ENCODE peak calls at places on chromosomes 7 and 10, in five cellular contexts. W is nucleus accumbens, A is AG20443, S is HEK293T, U is aorta. T is an unnamed sample.

GRCh38 chr10:15792777-15793176 is 67.5 kb downstream of the MINDY3 start:
- DNase-seq in W (no peak), A (no peak), S (no peak), U (no peak), T (no peak)

GRCh38 chr7:149006345-149006725 is 22.0 kb downstream of the PDIA4 start:
- DNase-seq in W (no peak), A (no peak), S (no peak), U (peak), T (no peak)

GRCh38 chr10:127738512-127739424 is 1.8 kb downstream of the FOXI2 start:
- DNase-seq in W (no peak), A (no peak), S (no peak), U (no peak), T (no peak)

GRCh38 chr7:20306499-20306946 is 24.2 kb upstream of the ITGB8 start:
- DNase-seq in W (no peak), A (no peak), S (no peak), U (no peak), T (no peak)

GRCh38 chr7:122055072-122055471 is 89.0 kb downstream of the AASS start:
- DNase-seq in W (no peak), A (no peak), S (no peak), U (no peak), T (no peak)

GRCh38 chr10:95289003-95289920 is 1.5 kb downstream of the PDLIM1 start:
- DNase-seq in W (no peak), A (peak), S (peak), U (no peak), T (no peak)

GRCh38 chr7:12584940-12585339 is 14.4 kb downstream of the SCIN start:
- DNase-seq in W (no peak), A (peak), S (no peak), U (no peak), T (no peak)

GRCh38 chr7:24727165-24728120 is 29.8 kb downstream of the GSDME start:
- DNase-seq in W (no peak), A (peak), S (no peak), U (no peak), T (no peak)

GRCh38 chr10:71635251-71635866 is 84.2 kb downstream of the C10orf105 start:
- DNase-seq in W (no peak), A (no peak), S (no peak), U (no peak), T (no peak)

GRCh38 chr7:5420108-5420840 is 3.4 kb downstream of the TNRC18 start:
- DNase-seq in W (peak), A (no peak), S (no peak), U (peak), T (no peak)

GRCh38 chr7:123749537-123749857 is 694 bp upstream of the WASL start:
- DNase-seq in W (no peak), A (no peak), S (no peak), U (no peak), T (no peak)

GRCh38 chr10:99346247-99346646 is 17.1 kb downstream of the CNNM1 start:
- DNase-seq in W (no peak), A (peak), S (no peak), U (no peak), T (no peak)

GRCh38 chr7:155237730-155238129 is 59.9 kb upstream of the INSIG1 start:
- DNase-seq in W (no peak), A (no peak), S (no peak), U (peak), T (no peak)

GRCh38 chr10:11345224-11346054 is 266.0 kb downstream of the USP6NL start:
- DNase-seq in W (no peak), A (no peak), S (no peak), U (no peak), T (no peak)

GRCh38 chr10:125679436-125679835 is 3.5 kb downstream of the TEX36 start:
- DNase-seq in W (no peak), A (no peak), S (peak), U (no peak), T (no peak)

GRCh38 chr7:99881370-99881769 is 4.5 kb upstream of the OR2AE1 start:
- DNase-seq in W (no peak), A (no peak), S (no peak), U (no peak), T (no peak)

GRCh38 chr10:75233444-75234016 is 2.2 kb downstream of the COMTD1 start:
- DNase-seq in W (no peak), A (no peak), S (no peak), U (no peak), T (no peak)

GRCh38 chr10:83432296-83433045 is 706.8 kb upstream of the GHITM start:
- DNase-seq in W (no peak), A (no peak), S (no peak), U (no peak), T (no peak)

GRCh38 chr7:301291-302053 is 11.5 kb downstream of the FOXL3 start:
- DNase-seq in W (no peak), A (no peak), S (no peak), U (peak), T (no peak)

GRCh38 chr10:20879136-20879535 is 18.0 kb downstream of the NEBL start:
- DNase-seq in W (no peak), A (no peak), S (no peak), U (no peak), T (no peak)

GRCh38 chr10:29688230-29688634 is 53.5 kb upstream of the SVIL start:
- DNase-seq in W (no peak), A (no peak), S (no peak), U (no peak), T (peak)

GRCh38 chr10:4346257-4346656 is 479.8 kb upstream of the AKR1E2 start:
- DNase-seq in W (no peak), A (no peak), S (no peak), U (no peak), T (no peak)

GRCh38 chr7:123571684-123572083 is 14.1 kb upstream of the NDUFA5 start:
- DNase-seq in W (no peak), A (no peak), S (no peak), U (no peak), T (no peak)

GRCh38 chr7:30760514-30761213 is 8.7 kb downstream of the INMT start:
- DNase-seq in W (no peak), A (no peak), S (no peak), U (no peak), T (no peak)

GRCh38 chr7:31100445-31100844 is 48.3 kb downstream of the ADCYAP1R1 start:
- DNase-seq in W (no peak), A (peak), S (no peak), U (no peak), T (no peak)

GRCh38 chr7:103632005-103632639 is 186.1 kb upstream of the SLC26A5 start:
- DNase-seq in W (no peak), A (no peak), S (no peak), U (no peak), T (no peak)

GRCh38 chr7:53315986-53316385 is 280.6 kb downstream of the POM121L12 start:
- DNase-seq in W (no peak), A (no peak), S (no peak), U (peak), T (no peak)

GRCh38 chr7:130463553-130464434 is 23.0 kb upstream of the CEP41 start:
- DNase-seq in W (no peak), A (no peak), S (no peak), U (no peak), T (no peak)

GRCh38 chr7:134599371-134599770 is 47.3 kb upstream of the BPGM start:
- DNase-seq in W (peak), A (no peak), S (no peak), U (no peak), T (no peak)

GRCh38 chr10:112314822-112315474 is 31.7 kb downstream of the TECTB start:
- DNase-seq in W (peak), A (peak), S (peak), U (peak), T (peak)

GRCh38 chr7:125316451-125316850 is 386.8 kb upstream of the POT1 start:
- DNase-seq in W (no peak), A (no peak), S (peak), U (no peak), T (no peak)

GRCh38 chr7:12623885-12624498 is 53.5 kb downstream of the SCIN start:
- DNase-seq in W (no peak), A (peak), S (peak), U (no peak), T (no peak)

GRCh38 chr7:14115706-14116105 is 126.2 kb upstream of the ETV1 start:
- DNase-seq in W (no peak), A (no peak), S (no peak), U (no peak), T (no peak)

GRCh38 chr10:26721561-26721960 is 24.1 kb downstream of the PDSS1 start:
- DNase-seq in W (no peak), A (no peak), S (no peak), U (no peak), T (no peak)

GRCh38 chr7:100632951-100633717 is 8.2 kb downstream of the TFR2 start:
- DNase-seq in W (no peak), A (peak), S (no peak), U (peak), T (no peak)

GRCh38 chr7:13749026-13749425 is 240.4 kb downstream of the ETV1 start:
- DNase-seq in W (no peak), A (no peak), S (peak), U (no peak), T (no peak)

GRCh38 chr7:152894295-152895170 is 135.0 kb downstream of the ACTR3B start:
- DNase-seq in W (no peak), A (peak), S (peak), U (peak), T (no peak)

GRCh38 chr10:101903827-101904520 is 60.4 kb upstream of the KCNIP2 start:
- DNase-seq in W (no peak), A (no peak), S (no peak), U (no peak), T (no peak)

GRCh38 chr7:26782501-26782900 is 81.9 kb downstream of the SKAP2 start:
- DNase-seq in W (no peak), A (no peak), S (no peak), U (no peak), T (no peak)

T was measured in smooth muscle cell of the brain vasculature.